ENCODE peak calls at places on chromosome 9, in nine cellular contexts. F, X, I, D, G, N, R, L and Z are unnamed samples.

GRCh38 chr9:17019398-17019797 is 115.4 kb upstream of the CNTLN start:
- DNase-seq in I (no peak), R (no peak), N (no peak), G (no peak), X (no peak), F (no peak), L (no peak), D (no peak), Z (no peak)

GRCh38 chr9:21836437-21837161 is 34.2 kb downstream of the MTAP start:
- DNase-seq in I (peak; percentile 99), X (no peak), N (peak; percentile 99), D (no peak), G (no peak), F (peak; percentile 97), L (no peak), R (peak; percentile 97), Z (no peak)

GRCh38 chr9:136119259-136120118 is 814 bp upstream of the TMEM250 start:
- DNase-seq in L (no peak), I (no peak), R (no peak), G (no peak), X (no peak), N (peak; percentile 35), F (no peak), D (no peak), Z (no peak)

GRCh38 chr9:91820949-91821880 is 128.8 kb downstream of the ROR2 start:
- DNase-seq in R (no peak), N (no peak), X (no peak), L (no peak), D (no peak), I (no peak), G (no peak), F (no peak), Z (no peak)

GRCh38 chr9:129575818-129576217 is 45.1 kb downstream of the C9orf50 start:
- DNase-seq in F (no peak), G (no peak), X (no peak), I (no peak), N (no peak), R (no peak), D (no peak), L (no peak), Z (no peak)

GRCh38 chr9:106981396-106982287 is 118.7 kb downstream of the ZNF462 start:
- DNase-seq in R (no peak), N (no peak), G (no peak), F (no peak), X (no peak), I (no peak), D (no peak), L (no peak), Z (no peak)

GRCh38 chr9:121852241-121852640 is 200.8 kb downstream of the DAB2IP start:
- DNase-seq in L (no peak), I (no peak), N (no peak), X (no peak), G (no peak), R (no peak), F (no peak), D (no peak), Z (no peak)

GRCh38 chr9:105039180-105039799 is 111.3 kb upstream of the ABCA1 start:
- DNase-seq in X (peak; percentile 14), N (no peak), L (no peak), D (no peak), G (no peak), F (no peak), R (no peak), I (no peak), Z (no peak)

GRCh38 chr9:13648676-13649075 is 369.2 kb upstream of the MPDZ start:
- DNase-seq in G (no peak), I (peak; percentile 62), F (no peak), D (no peak), R (no peak), X (peak; percentile 17), N (no peak), L (no peak), Z (no peak)